ENCODE peak calls at places on chromosomes 13 and 19, in nine cellular contexts. One of them, this sample, is unnamed.

GRCh38 chr13:92807343-92807742 is 419.3 kb upstream of the GPC6 start:
- DNase-seq in CD8-positive, alpha-beta T cell: no peak
- DNase-seq in Peyer's patch: no peak
- DNase-seq in stimulated activated CD4-positive, alpha-beta T cell treated with anti-CD3 and anti-CD28 coated beads, Interleukin-1b, Interleukin-23, amount 100 ng/mL, for 1 hour: no peak
- DNase-seq in progenitor cell of endocrine pancreas: no peak
- DNase-seq in esophagus squamous epithelium: no peak
- DNase-seq in renal cortical epithelial cell: no peak
- DNase-seq in activated CD4-positive, alpha-beta T cell treated with anti-CD3 and anti-CD28 coated beads, Interleukin-2, amount 10 ng/mL, durations not matched to agents 7 days and 5 days: no peak
- DNase-seq in pulmonary artery endothelial cell: no peak
- DNase-seq in this sample: no peak

GRCh38 chr19:39677931-39678889 is 22.5 kb downstream of the LGALS16 start:
- DNase-seq in pulmonary artery endothelial cell: no peak
- DNase-seq in esophagus squamous epithelium: no peak
- DNase-seq in progenitor cell of endocrine pancreas: no peak
- DNase-seq in activated CD4-positive, alpha-beta T cell treated with anti-CD3 and anti-CD28 coated beads, Interleukin-2, amount 10 ng/mL, durations not matched to agents 7 days and 5 days: no peak
- DNase-seq in Peyer's patch: no peak
- DNase-seq in renal cortical epithelial cell: peak; percentile 16
- DNase-seq in stimulated activated CD4-positive, alpha-beta T cell treated with anti-CD3 and anti-CD28 coated beads, Interleukin-1b, Interleukin-23, amount 100 ng/mL, for 1 hour: no peak
- DNase-seq in CD8-positive, alpha-beta T cell: no peak
- DNase-seq in this sample: no peak

GRCh38 chr13:101690871-101691270 is 238.4 kb downstream of the ITGBL1 start:
- DNase-seq in renal cortical epithelial cell: no peak
- DNase-seq in Peyer's patch: no peak
- DNase-seq in CD8-positive, alpha-beta T cell: no peak
- DNase-seq in stimulated activated CD4-positive, alpha-beta T cell treated with anti-CD3 and anti-CD28 coated beads, Interleukin-1b, Interleukin-23, amount 100 ng/mL, for 1 hour: no peak
- DNase-seq in activated CD4-positive, alpha-beta T cell treated with anti-CD3 and anti-CD28 coated beads, Interleukin-2, amount 10 ng/mL, durations not matched to agents 7 days and 5 days: no peak
- DNase-seq in esophagus squamous epithelium: no peak
- DNase-seq in pulmonary artery endothelial cell: no peak
- DNase-seq in progenitor cell of endocrine pancreas: no peak
- DNase-seq in this sample: no peak

GRCh38 chr19:16998635-16999194 is 27.9 kb downstream of the CPAMD8 start:
- DNase-seq in renal cortical epithelial cell: no peak
- DNase-seq in pulmonary artery endothelial cell: no peak
- DNase-seq in esophagus squamous epithelium: no peak
- DNase-seq in stimulated activated CD4-positive, alpha-beta T cell treated with anti-CD3 and anti-CD28 coated beads, Interleukin-1b, Interleukin-23, amount 100 ng/mL, for 1 hour: no peak
- DNase-seq in Peyer's patch: no peak
- DNase-seq in progenitor cell of endocrine pancreas: no peak
- DNase-seq in activated CD4-positive, alpha-beta T cell treated with anti-CD3 and anti-CD28 coated beads, Interleukin-2, amount 10 ng/mL, durations not matched to agents 7 days and 5 days: no peak
- DNase-seq in CD8-positive, alpha-beta T cell: no peak
- DNase-seq in this sample: no peak

GRCh38 chr13:48950507-48950886 is 25.2 kb upstream of the FNDC3A start:
- DNase-seq in progenitor cell of endocrine pancreas: no peak
- DNase-seq in esophagus squamous epithelium: no peak
- DNase-seq in CD8-positive, alpha-beta T cell: no peak
- DNase-seq in Peyer's patch: no peak
- DNase-seq in activated CD4-positive, alpha-beta T cell treated with anti-CD3 and anti-CD28 coated beads, Interleukin-2, amount 10 ng/mL, durations not matched to agents 7 days and 5 days: no peak
- DNase-seq in stimulated activated CD4-positive, alpha-beta T cell treated with anti-CD3 and anti-CD28 coated beads, Interleukin-1b, Interleukin-23, amount 100 ng/mL, for 1 hour: no peak
- DNase-seq in pulmonary artery endothelial cell: no peak
- DNase-seq in renal cortical epithelial cell: peak; percentile 39
- DNase-seq in this sample: no peak

GRCh38 chr19:50662442-50663279 is 13.4 kb downstream of the C19orf81 start:
- DNase-seq in progenitor cell of endocrine pancreas: no peak
- DNase-seq in stimulated activated CD4-positive, alpha-beta T cell treated with anti-CD3 and anti-CD28 coated beads, Interleukin-1b, Interleukin-23, amount 100 ng/mL, for 1 hour: no peak
- DNase-seq in Peyer's patch: no peak
- DNase-seq in esophagus squamous epithelium: no peak
- DNase-seq in pulmonary artery endothelial cell: no peak
- DNase-seq in CD8-positive, alpha-beta T cell: no peak
- DNase-seq in activated CD4-positive, alpha-beta T cell treated with anti-CD3 and anti-CD28 coated beads, Interleukin-2, amount 10 ng/mL, durations not matched to agents 7 days and 5 days: no peak
- DNase-seq in renal cortical epithelial cell: no peak
- DNase-seq in this sample: no peak

GRCh38 chr13:38763446-38764381 is 76.8 kb downstream of the FREM2 start:
- DNase-seq in Peyer's patch: no peak
- DNase-seq in pulmonary artery endothelial cell: no peak
- DNase-seq in progenitor cell of endocrine pancreas: no peak
- DNase-seq in stimulated activated CD4-positive, alpha-beta T cell treated with anti-CD3 and anti-CD28 coated beads, Interleukin-1b, Interleukin-23, amount 100 ng/mL, for 1 hour: no peak
- DNase-seq in esophagus squamous epithelium: no peak
- DNase-seq in renal cortical epithelial cell: peak; percentile 70
- DNase-seq in CD8-positive, alpha-beta T cell: no peak
- DNase-seq in activated CD4-positive, alpha-beta T cell treated with anti-CD3 and anti-CD28 coated beads, Interleukin-2, amount 10 ng/mL, durations not matched to agents 7 days and 5 days: no peak
- DNase-seq in this sample: no peak

GRCh38 chr19:32537626-32538025 is 43.4 kb upstream of the PDCD5 start:
- DNase-seq in CD8-positive, alpha-beta T cell: no peak
- DNase-seq in activated CD4-positive, alpha-beta T cell treated with anti-CD3 and anti-CD28 coated beads, Interleukin-2, amount 10 ng/mL, durations not matched to agents 7 days and 5 days: no peak
- DNase-seq in renal cortical epithelial cell: no peak
- DNase-seq in progenitor cell of endocrine pancreas: no peak
- DNase-seq in stimulated activated CD4-positive, alpha-beta T cell treated with anti-CD3 and anti-CD28 coated beads, Interleukin-1b, Interleukin-23, amount 100 ng/mL, for 1 hour: no peak
- DNase-seq in pulmonary artery endothelial cell: no peak
- DNase-seq in Peyer's patch: no peak
- DNase-seq in esophagus squamous epithelium: no peak
- DNase-seq in this sample: no peak

GRCh38 chr13:34174671-34175145 is 356.8 kb downstream of the RFC3 start:
- DNase-seq in pulmonary artery endothelial cell: no peak
- DNase-seq in renal cortical epithelial cell: no peak
- DNase-seq in esophagus squamous epithelium: no peak
- DNase-seq in CD8-positive, alpha-beta T cell: no peak
- DNase-seq in Peyer's patch: no peak
- DNase-seq in stimulated activated CD4-positive, alpha-beta T cell treated with anti-CD3 and anti-CD28 coated beads, Interleukin-1b, Interleukin-23, amount 100 ng/mL, for 1 hour: no peak
- DNase-seq in activated CD4-positive, alpha-beta T cell treated with anti-CD3 and anti-CD28 coated beads, Interleukin-2, amount 10 ng/mL, durations not matched to agents 7 days and 5 days: no peak
- DNase-seq in progenitor cell of endocrine pancreas: no peak
- DNase-seq in this sample: no peak

GRCh38 chr19:52248256-52248655 is 21.1 kb upstream of the ZNF766 start:
- DNase-seq in esophagus squamous epithelium: no peak
- DNase-seq in activated CD4-positive, alpha-beta T cell treated with anti-CD3 and anti-CD28 coated beads, Interleukin-2, amount 10 ng/mL, durations not matched to agents 7 days and 5 days: peak; percentile 61
- DNase-seq in CD8-positive, alpha-beta T cell: peak; percentile 47
- DNase-seq in progenitor cell of endocrine pancreas: no peak
- DNase-seq in renal cortical epithelial cell: no peak
- DNase-seq in Peyer's patch: peak; percentile 81
- DNase-seq in stimulated activated CD4-positive, alpha-beta T cell treated with anti-CD3 and anti-CD28 coated beads, Interleukin-1b, Interleukin-23, amount 100 ng/mL, for 1 hour: no peak
- DNase-seq in pulmonary artery endothelial cell: peak; percentile 17
- DNase-seq in this sample: no peak

GRCh38 chr13:33953203-33953602 is 135.3 kb downstream of the RFC3 start:
- DNase-seq in esophagus squamous epithelium: no peak
- DNase-seq in CD8-positive, alpha-beta T cell: no peak
- DNase-seq in stimulated activated CD4-positive, alpha-beta T cell treated with anti-CD3 and anti-CD28 coated beads, Interleukin-1b, Interleukin-23, amount 100 ng/mL, for 1 hour: no peak
- DNase-seq in activated CD4-positive, alpha-beta T cell treated with anti-CD3 and anti-CD28 coated beads, Interleukin-2, amount 10 ng/mL, durations not matched to agents 7 days and 5 days: no peak
- DNase-seq in Peyer's patch: no peak
- DNase-seq in pulmonary artery endothelial cell: no peak
- DNase-seq in renal cortical epithelial cell: peak; percentile 29
- DNase-seq in progenitor cell of endocrine pancreas: no peak
- DNase-seq in this sample: no peak

GRCh38 chr13:32595306-32595705 is 9.1 kb downstream of the PDS5B start:
- DNase-seq in progenitor cell of endocrine pancreas: no peak
- DNase-seq in pulmonary artery endothelial cell: no peak
- DNase-seq in renal cortical epithelial cell: no peak
- DNase-seq in esophagus squamous epithelium: no peak
- DNase-seq in activated CD4-positive, alpha-beta T cell treated with anti-CD3 and anti-CD28 coated beads, Interleukin-2, amount 10 ng/mL, durations not matched to agents 7 days and 5 days: no peak
- DNase-seq in stimulated activated CD4-positive, alpha-beta T cell treated with anti-CD3 and anti-CD28 coated beads, Interleukin-1b, Interleukin-23, amount 100 ng/mL, for 1 hour: no peak
- DNase-seq in Peyer's patch: no peak
- DNase-seq in CD8-positive, alpha-beta T cell: no peak
- DNase-seq in this sample: no peak